ENCODE peak calls at places on chromosome 16, in ten cellular contexts. H is stimulated activated CD8-positive, alpha-beta memory T cell treated with anti-CD3 and anti-CD28 coated beads, Interleukin-4, amount 100 ng/mL, for 1 hour; V is NCI-H226; T is EH; D is activated T-cell treated with anti-CD3 and anti-CD28 coated beads, Interleukin-2, amount 50 U/mL, for 72 hours; C is naive thymus-derived CD4-positive, alpha-beta T cell; A is T-helper 1 cell; R is WTC11; P is omental fat pad; U is NCI-H1048. J is an unnamed sample.

GRCh38 chr16:57261806-57262205 is 16.7 kb downstream of the ARL2BP start:
- DNase-seq in H (no peak), V (no peak), T (no peak), D (no peak), C (no peak), A (no peak), R (no peak), P (peak), U (no peak), J (no peak)

GRCh38 chr16:48526058-48526957 is 83.7 kb downstream of the N4BP1 start:
- DNase-seq in H (no peak), V (peak), T (no peak), D (peak), C (no peak), A (no peak), R (peak), P (no peak), U (no peak), J (peak)

GRCh38 chr16:89616576-89617437 is 3.4 kb downstream of the DPEP1 start:
- DNase-seq in H (no peak), V (no peak), T (no peak), D (no peak), C (peak), A (no peak), R (no peak), P (no peak), U (no peak), J (no peak)

GRCh38 chr16:49596699-49597291 is 223.2 kb downstream of the C16orf78 start:
- DNase-seq in H (no peak), V (no peak), T (no peak), D (no peak), C (no peak), A (no peak), R (no peak), P (no peak), U (no peak), J (no peak)

GRCh38 chr16:49788936-49789335 is 67.0 kb downstream of the ZNF423 start:
- DNase-seq in H (no peak), V (no peak), T (peak), D (no peak), C (no peak), A (no peak), R (no peak), P (no peak), U (no peak), J (no peak)

GRCh38 chr16:50473375-50473945 is 74.7 kb upstream of the NKD1 start:
- DNase-seq in H (no peak), V (peak), T (no peak), D (peak), C (no peak), A (no peak), R (no peak), P (no peak), U (no peak), J (no peak)

GRCh38 chr16:84672276-84673202 is 24.2 kb downstream of the KLHL36 start:
- DNase-seq in H (peak), V (peak), T (peak), D (peak), C (peak), A (peak), R (peak), P (peak), U (peak), J (peak)

GRCh38 chr16:79808731-79809130 is 208.2 kb upstream of the MAF start:
- DNase-seq in H (no peak), V (no peak), T (no peak), D (no peak), C (no peak), A (no peak), R (no peak), P (no peak), U (no peak), J (no peak)

GRCh38 chr16:81229811-81230210 is 8.7 kb upstream of the BCO1 start:
- DNase-seq in H (no peak), V (no peak), T (no peak), D (no peak), C (no peak), A (no peak), R (no peak), P (no peak), U (no peak), J (no peak)

GRCh38 chr16:56041556-56042140 is 149.6 kb upstream of the GNAO1 start:
- DNase-seq in H (no peak), V (no peak), T (peak), D (peak), C (no peak), A (peak), R (peak), P (no peak), U (no peak), J (peak)

GRCh38 chr16:72604375-72604774 is 432.4 kb upstream of the PMFBP1 start:
- DNase-seq in H (no peak), V (no peak), T (no peak), D (no peak), C (no peak), A (no peak), R (no peak), P (no peak), U (no peak), J (no peak)

GRCh38 chr16:88523381-88524159 is 46.6 kb upstream of the ZC3H18 start:
- DNase-seq in H (no peak), V (no peak), T (no peak), D (no peak), C (no peak), A (no peak), R (no peak), P (no peak), U (no peak), J (no peak)

GRCh38 chr16:63289834-63290460 is 1253.7 kb upstream of the CDH8 start:
- DNase-seq in H (no peak), V (peak), T (no peak), D (no peak), C (no peak), A (no peak), R (peak), P (no peak), U (no peak), J (peak)

GRCh38 chr16:87601322-87602004 is 845 bp upstream of the JPH3 start:
- DNase-seq in H (no peak), V (no peak), T (no peak), D (no peak), C (no peak), A (no peak), R (no peak), P (no peak), U (no peak), J (no peak)

GRCh38 chr16:31010539-31010938 is at the start of gene STX1B:
- DNase-seq in H (no peak), V (no peak), T (peak), D (peak), C (peak), A (peak), R (peak), P (no peak), U (no peak), J (no peak)

GRCh38 chr16:58042886-58043515 is 17.4 kb downstream of the MMP15 start:
- DNase-seq in H (no peak), V (no peak), T (no peak), D (no peak), C (no peak), A (no peak), R (no peak), P (no peak), U (no peak), J (no peak)

GRCh38 chr16:2056681-2057407 is 9.1 kb downstream of the TSC2 start:
- DNase-seq in H (no peak), V (no peak), T (peak), D (no peak), C (no peak), A (no peak), R (no peak), P (no peak), U (no peak), J (no peak)

GRCh38 chr16:4511441-4512082 is 27.0 kb downstream of the CDIP1 start:
- DNase-seq in H (no peak), V (no peak), T (peak), D (no peak), C (no peak), A (no peak), R (peak), P (no peak), U (no peak), J (no peak)

GRCh38 chr16:47777191-47777590 is 316.1 kb downstream of the PHKB start:
- DNase-seq in H (no peak), V (peak), T (peak), D (no peak), C (no peak), A (no peak), R (no peak), P (no peak), U (no peak), J (no peak)

GRCh38 chr16:9797306-9797705 is 384.9 kb downstream of the GRIN2A start:
- DNase-seq in H (no peak), V (peak), T (peak), D (no peak), C (no peak), A (no peak), R (no peak), P (no peak), U (no peak), J (no peak)

GRCh38 chr16:26827386-26827785 is 239.3 kb upstream of the C16orf82 start:
- DNase-seq in H (no peak), V (no peak), T (no peak), D (no peak), C (no peak), A (no peak), R (no peak), P (no peak), U (no peak), J (no peak)

GRCh38 chr16:10242916-10243315 is 60.7 kb upstream of the GRIN2A start:
- DNase-seq in H (no peak), V (no peak), T (no peak), D (no peak), C (no peak), A (no peak), R (no peak), P (no peak), U (no peak), J (peak)

GRCh38 chr16:22375117-22375962 is 921 bp upstream of the CDR2 start:
- DNase-seq in H (no peak), V (no peak), T (no peak), D (no peak), C (no peak), A (no peak), R (no peak), P (no peak), U (no peak), J (no peak)

GRCh38 chr16:1395444-1396074 is 18.9 kb downstream of the UNKL start:
- DNase-seq in H (no peak), V (no peak), T (no peak), D (no peak), C (no peak), A (no peak), R (no peak), P (no peak), U (no peak), J (no peak)

GRCh38 chr16:27703121-27703520 is 153.2 kb downstream of the KATNIP start:
- DNase-seq in H (no peak), V (no peak), T (no peak), D (no peak), C (no peak), A (no peak), R (no peak), P (no peak), U (no peak), J (no peak)

GRCh38 chr16:89163297-89163696 is 8.3 kb upstream of the CDH15 start:
- DNase-seq in H (no peak), V (no peak), T (no peak), D (no peak), C (no peak), A (no peak), R (no peak), P (no peak), U (no peak), J (no peak)

GRCh38 chr16:2969545-2970521 is 685 bp downstream of the PAQR4 start:
- DNase-seq in H (no peak), V (peak), T (peak), D (peak), C (peak), A (peak), R (peak), P (no peak), U (peak), J (peak)

GRCh38 chr16:89216315-89217137 is 977 bp upstream of the ZNF778 start:
- DNase-seq in H (peak), V (peak), T (peak), D (peak), C (peak), A (peak), R (peak), P (peak), U (no peak), J (peak)

GRCh38 chr16:4116328-4117249 is at the start of gene ADCY9:
- DNase-seq in H (peak), V (peak), T (peak), D (peak), C (peak), A (peak), R (peak), P (no peak), U (peak), J (peak)

GRCh38 chr16:2333231-2333630 is 7.3 kb downstream of the ABCA3 start:
- DNase-seq in H (no peak), V (no peak), T (no peak), D (no peak), C (no peak), A (no peak), R (no peak), P (no peak), U (no peak), J (no peak)

GRCh38 chr16:57867000-57867561 is 64.8 kb upstream of the KIFC3 start:
- DNase-seq in H (no peak), V (no peak), T (peak), D (no peak), C (no peak), A (no peak), R (no peak), P (no peak), U (no peak), J (no peak)

GRCh38 chr16:56506941-56507340 is 12.9 kb downstream of the BBS2 start:
- DNase-seq in H (no peak), V (peak), T (peak), D (no peak), C (no peak), A (no peak), R (no peak), P (no peak), U (no peak), J (no peak)

GRCh38 chr16:82639666-82640336 is 13.0 kb downstream of the CDH13 start:
- DNase-seq in H (peak), V (peak), T (peak), D (peak), C (peak), A (peak), R (peak), P (no peak), U (no peak), J (peak)

GRCh38 chr16:72833969-72834368 is 214.0 kb downstream of the ZFHX3 start:
- DNase-seq in H (no peak), V (no peak), T (peak), D (no peak), C (no peak), A (no peak), R (no peak), P (no peak), U (no peak), J (no peak)

GRCh38 chr16:88065747-88066142 is 114.5 kb downstream of the BANP start:
- DNase-seq in H (no peak), V (no peak), T (no peak), D (no peak), C (no peak), A (no peak), R (no peak), P (no peak), U (no peak), J (no peak)

GRCh38 chr16:5634781-5635180 is 537.2 kb upstream of the EEF2KMT start:
- DNase-seq in H (no peak), V (no peak), T (no peak), D (no peak), C (no peak), A (no peak), R (no peak), P (no peak), U (no peak), J (no peak)

GRCh38 chr16:19481291-19481690 is 40.6 kb downstream of the GDE1 start:
- DNase-seq in H (no peak), V (no peak), T (peak), D (no peak), C (no peak), A (no peak), R (no peak), P (no peak), U (no peak), J (no peak)

GRCh38 chr16:84735846-84736586 is 36.2 kb downstream of the USP10 start:
- DNase-seq in H (no peak), V (peak), T (no peak), D (no peak), C (peak), A (peak), R (no peak), P (no peak), U (no peak), J (no peak)